ENCODE peak calls at places on chromosomes 16 and 17, in four cellular contexts. X is brain microvascular endothelial cell, O is thyroid gland, A is hippocampal formation. Z is an unnamed sample.
A peak's percentile ranks its signal among the peaks of the same experiment; 100 is the strongest.

GRCh38 chr17:3964203-3965122 is at the start of gene ATP2A3:
- DNase-seq in O (no peak), A (no peak), X (no peak), Z (no peak)

GRCh38 chr16:75679366-75679765 is 2.6 kb upstream of the CPHXL2 start:
- DNase-seq in A (no peak), X (no peak), O (no peak), Z (no peak)

GRCh38 chr17:67602974-67603373 is 114.8 kb upstream of the NOL11 start:
- DNase-seq in O (peak; percentile 45), A (no peak), X (peak; percentile 43), Z (no peak)

GRCh38 chr17:36529121-36529520 is 5.5 kb downstream of the MYO19 start:
- DNase-seq in O (no peak), X (peak; percentile 55), A (no peak), Z (no peak)

GRCh38 chr16:89053725-89054029 is 40.0 kb upstream of the ACSF3 start:
- DNase-seq in O (no peak), A (no peak), X (no peak), Z (no peak)

GRCh38 chr17:17208013-17208412 is 1.9 kb upstream of the PLD6 start:
- DNase-seq in A (no peak), O (no peak), X (no peak), Z (no peak)

GRCh38 chr16:86298166-86299131 is 211.9 kb upstream of the FOXF1 start:
- DNase-seq in O (no peak), A (no peak), X (no peak), Z (no peak)

GRCh38 chr17:67239597-67239996 is 5.4 kb downstream of the HELZ start:
- DNase-seq in O (no peak), A (no peak), X (peak; percentile 34), Z (no peak)

GRCh38 chr17:81221842-81222619 is 734 bp downstream of the CEP131 start:
- DNase-seq in X (no peak), O (no peak), A (no peak), Z (peak; percentile 41)

GRCh38 chr16:11801481-11802021 is 4.5 kb upstream of the ZC3H7A start:
- DNase-seq in O (no peak), X (no peak), A (no peak), Z (no peak)

GRCh38 chr17:82835766-82836512 is 3.9 kb downstream of the ZNF750 start:
- DNase-seq in X (no peak), A (no peak), O (no peak), Z (peak; percentile 40)

GRCh38 chr17:60901222-60901621 is 223.6 kb downstream of the BCAS3 start:
- DNase-seq in A (no peak), X (no peak), O (no peak), Z (no peak)

GRCh38 chr17:63609820-63610573 is 9.3 kb downstream of the TACO1 start:
- DNase-seq in A (no peak), X (no peak), O (no peak), Z (no peak)

GRCh38 chr16:9007177-9007794 is 43.6 kb upstream of the USP7 start:
- DNase-seq in O (no peak), X (peak; percentile 43), A (no peak), Z (no peak)

GRCh38 chr17:83109793-83110645 is 30.6 kb downstream of the METRNL start:
- DNase-seq in O (peak; percentile 99), X (peak; percentile 93), A (no peak), Z (peak; percentile 93)

GRCh38 chr17:45121055-45121454 is 11.3 kb downstream of the PLCD3 start:
- DNase-seq in X (no peak), A (no peak), O (no peak), Z (no peak)

GRCh38 chr16:15898654-15899053 is 10.3 kb upstream of the CEP20 start:
- DNase-seq in X (no peak), O (no peak), A (no peak), Z (no peak)

GRCh38 chr16:57152096-57153093 is 33.4 kb downstream of the PSME3IP1 start:
- DNase-seq in X (no peak), A (no peak), O (peak; percentile 43), Z (no peak)

GRCh38 chr16:87844374-87844733 is 25.0 kb downstream of the SLC7A5 start:
- DNase-seq in O (no peak), A (no peak), X (peak; percentile 47), Z (no peak)

GRCh38 chr16:50434872-50435478 is 66.2 kb upstream of the BRD7 start:
- DNase-seq in A (no peak), X (no peak), O (no peak), Z (no peak)

GRCh38 chr16:63628812-63629211 is 1493.1 kb downstream of the CDH11 start:
- DNase-seq in O (no peak), X (no peak), A (no peak), Z (no peak)

GRCh38 chr16:86982912-86983311 is 334.3 kb downstream of the C16orf95 start:
- DNase-seq in X (no peak), A (no peak), O (no peak), Z (no peak)

GRCh38 chr16:1494129-1494640 is 1.0 kb downstream of the TELO2 start:
- DNase-seq in X (peak; percentile 66), A (no peak), O (peak; percentile 28), Z (peak; percentile 80)

GRCh38 chr17:79922798-79923197 is 83.6 kb upstream of the CBX4 start:
- DNase-seq in A (no peak), X (no peak), O (no peak), Z (no peak)